ENCODE peak calls at places on chromosomes 5 and 9, in four cellular contexts. Z is GM12878, G is HepG2, S is K562. K is an unnamed sample.

GRCh38 chr5:171850354-171850947 is 64.8 kb downstream of the SMIM23 start:
- DNase-seq in S (no peak), G (peak), Z (no peak), K (peak)

GRCh38 chr9:71515103-71515502 is 253.2 kb downstream of the CEMIP2 start:
- DNase-seq in S (no peak), Z (no peak), G (no peak), K (no peak)

GRCh38 chr5:61409568-61409967 is 77.5 kb downstream of the ZSWIM6 start:
- DNase-seq in Z (no peak), G (peak), S (peak), K (peak)

GRCh38 chr9:133107245-133107722 is 13.8 kb downstream of the RALGDS start:
- DNase-seq in G (no peak), S (no peak), Z (no peak), K (no peak)

GRCh38 chr5:138559937-138560336 is 15.3 kb downstream of the HSPA9 start:
- DNase-seq in G (no peak), S (no peak), Z (no peak), K (no peak)

GRCh38 chr5:150152636-150153462 is 2.8 kb downstream of the PDGFRB start:
- DNase-seq in S (no peak), G (no peak), Z (no peak), K (no peak)

GRCh38 chr9:38311382-38312270 is 80.9 kb upstream of the ALDH1B1 start:
- DNase-seq in S (no peak), G (peak), Z (no peak), K (no peak)

GRCh38 chr9:121999556-121999955 is 93.6 kb downstream of the TTLL11 start:
- DNase-seq in Z (no peak), S (no peak), G (no peak), K (no peak)

GRCh38 chr5:57795203-57795602 is 312.6 kb upstream of the ACTBL2 start:
- DNase-seq in G (no peak), S (no peak), Z (no peak), K (no peak)

GRCh38 chr5:16578474-16578883 is 38.3 kb downstream of the RETREG1 start:
- DNase-seq in G (no peak), Z (no peak), S (no peak), K (no peak)

GRCh38 chr5:9474241-9475002 is 71.5 kb downstream of the SEMA5A start:
- DNase-seq in Z (no peak), G (no peak), S (no peak), K (no peak)

GRCh38 chr5:55324006-55324405 is 16.2 kb downstream of the MTREX start:
- DNase-seq in S (no peak), Z (no peak), G (peak), K (no peak)

GRCh38 chr5:167451091-167451490 is 840.4 kb upstream of the WWC1 start:
- DNase-seq in G (no peak), S (no peak), Z (no peak), K (no peak)

GRCh38 chr5:123882946-123883345 is 371.0 kb downstream of the CSNK1G3 start:
- DNase-seq in S (no peak), G (no peak), Z (no peak), K (no peak)

GRCh38 chr5:74631088-74631960 is 9.2 kb downstream of the ENC1 start:
- DNase-seq in S (no peak), Z (peak), G (no peak), K (no peak)

GRCh38 chr9:108682191-108682590 is 173.6 kb downstream of the ACTL7B start:
- DNase-seq in S (no peak), Z (no peak), G (no peak), K (no peak)

GRCh38 chr5:104080646-104081175 is 518.1 kb upstream of the NUDT12 start:
- DNase-seq in G (no peak), Z (no peak), S (no peak), K (no peak)

GRCh38 chr9:642014-642413 is 199.5 kb upstream of the DMRT1 start:
- DNase-seq in Z (no peak), S (no peak), G (no peak), K (no peak)

GRCh38 chr9:76161546-76161945 is 232.7 kb downstream of the RFK start:
- DNase-seq in G (no peak), Z (no peak), S (no peak), K (no peak)

GRCh38 chr9:114303977-114304376 is 18.9 kb upstream of the ORM1 start:
- DNase-seq in S (no peak), Z (no peak), G (no peak), K (no peak)

DNA sequence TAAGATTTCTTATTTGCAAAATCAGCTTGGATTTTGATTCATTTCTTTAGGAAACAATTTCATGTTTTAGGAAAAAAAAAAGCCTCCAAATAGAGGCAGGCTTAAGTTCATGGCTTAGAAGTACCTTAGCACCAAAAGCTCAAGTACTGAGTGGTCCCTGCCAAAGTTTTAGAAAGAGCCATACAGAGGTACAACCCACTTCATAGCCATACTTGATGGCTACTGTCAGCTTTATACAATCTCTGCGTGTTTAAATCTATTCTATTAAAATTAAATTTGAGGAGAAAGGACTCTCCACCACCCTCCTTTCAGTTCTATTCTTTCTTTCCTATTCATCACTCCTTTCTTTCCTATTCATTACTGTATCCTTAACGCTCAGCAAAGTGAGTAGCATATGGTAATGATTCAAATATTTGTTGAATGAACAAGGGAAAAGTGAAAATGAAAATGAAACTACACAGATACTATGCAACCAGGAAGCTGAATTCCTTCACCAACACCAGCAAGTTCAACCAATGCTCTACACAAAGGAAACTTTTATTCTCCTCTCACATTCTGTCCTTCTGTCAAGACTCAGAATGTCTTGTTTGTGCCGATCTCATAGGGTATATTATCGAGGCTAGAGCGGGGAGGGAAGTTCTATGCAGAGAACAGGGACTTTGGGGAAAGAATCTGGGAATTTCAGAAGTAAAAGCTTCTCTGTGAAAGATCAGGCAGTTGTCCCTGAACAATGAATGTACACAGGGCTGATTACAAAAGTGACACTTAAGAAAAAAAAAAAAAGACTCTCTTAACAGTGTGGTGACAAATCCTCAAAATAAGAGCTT is 138.6 kb upstream of the SPEF2 start:
- DNase-seq in S (no peak), Z (no peak), G (peak), K (no peak)
- TF ChIP-seq FOXM1 in S (no peak), Z (no peak), G (no peak), K (no peak)

DNA sequence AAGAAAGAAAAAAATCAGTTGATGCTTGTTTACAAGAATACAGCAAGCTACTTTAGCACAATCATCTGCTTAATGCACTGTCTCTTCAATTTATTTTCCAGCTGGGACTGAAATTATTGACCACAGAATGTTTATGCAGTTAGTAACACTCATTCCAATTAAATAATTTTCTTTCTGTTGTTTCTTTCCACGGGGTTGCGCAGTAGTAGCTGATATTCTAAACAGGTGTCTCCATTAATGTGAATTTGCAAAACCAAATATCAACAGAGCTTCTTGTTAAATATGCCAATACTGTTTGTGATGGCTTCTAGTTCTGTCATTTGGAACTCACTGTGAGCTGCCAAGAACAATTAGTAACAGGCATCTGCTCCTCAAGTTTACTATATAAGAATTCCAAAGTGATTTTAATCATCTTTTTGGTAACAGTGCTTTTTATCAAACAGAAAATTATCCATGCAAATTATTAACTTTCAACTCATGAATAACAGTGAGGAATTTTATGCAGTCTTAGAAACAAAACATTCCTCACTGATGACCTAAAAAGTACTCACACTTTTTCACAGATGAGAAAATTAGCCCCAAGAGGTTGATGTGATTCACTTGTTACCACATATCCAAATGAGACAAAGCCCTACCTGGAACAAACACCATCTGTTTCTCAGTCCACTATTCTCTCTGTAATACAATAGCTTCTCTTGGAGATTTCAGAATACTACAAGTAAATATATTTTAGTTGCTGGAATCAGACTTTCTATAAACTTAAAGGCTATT is 567.6 kb upstream of the RGMB start:
- DNase-seq in S (no peak), G (no peak), Z (no peak), K (no peak)
- TF ChIP-seq BHLHE40 in S (no peak), G (no peak), Z (no peak), K (no peak)

GRCh38 chr9:69945671-69946141 is 97.9 kb upstream of the MAMDC2 start:
- DNase-seq in S (no peak), G (no peak), Z (no peak), K (no peak)
- TF ChIP-seq FOXM1 in S (no peak), G (no peak), Z (no peak), K (no peak)

GRCh38 chr5:133831506-133832224 is 136.8 kb downstream of the C5orf15 start:
- DNase-seq in S (no peak), Z (no peak), G (no peak), K (no peak)
- TF ChIP-seq BHLHE40 in S (no peak), Z (no peak), G (no peak), K (no peak)